ENCODE peak calls at places on chromosomes 16 and 17, in four cellular contexts. L, O, H and T are unnamed samples.

GRCh38 chr16:66927918-66928649 is 2.7 kb upstream of the RRAD start:
- DNase-seq in L (no peak), O (no peak), H (no peak), T (no peak)

GRCh38 chr16:53960954-53961616 is 257.1 kb downstream of the FTO start:
- DNase-seq in L (no peak), O (no peak), H (no peak), T (no peak)

GRCh38 chr16:9112166-9112843 is 20.9 kb downstream of the HAPSTR1 start:
- DNase-seq in L (no peak), O (no peak), H (peak), T (peak)

GRCh38 chr17:4806770-4807533 is at the start of gene PLD2:
- DNase-seq in L (no peak), O (peak), H (peak), T (peak)

GRCh38 chr16:51540259-51540658 is 389.2 kb upstream of the SALL1 start:
- DNase-seq in L (no peak), O (no peak), H (no peak), T (no peak)

GRCh38 chr16:55922662-55923061 is 47.5 kb upstream of the CES5A start:
- DNase-seq in L (no peak), O (no peak), H (no peak), T (no peak)

GRCh38 chr16:88442811-88443576 is 10.1 kb upstream of the ZFPM1 start:
- DNase-seq in L (no peak), O (peak), H (peak), T (peak)

GRCh38 chr16:55710466-55710865 is 54.7 kb downstream of the SLC6A2 start:
- DNase-seq in L (no peak), O (no peak), H (no peak), T (no peak)

GRCh38 chr17:13425390-13425789 is 176.3 kb downstream of the HS3ST3A1 start:
- DNase-seq in L (no peak), O (no peak), H (no peak), T (no peak)

GRCh38 chr16:31016018-31016417 is 5.6 kb upstream of the STX1B start:
- DNase-seq in L (no peak), O (no peak), H (peak), T (no peak)

GRCh38 chr16:70644763-70645597 is 1.4 kb upstream of the IL34 start:
- DNase-seq in L (no peak), O (no peak), H (no peak), T (no peak)

GRCh38 chr16:71945616-71946015 is 50.3 kb downstream of the IST1 start:
- DNase-seq in L (no peak), O (peak), H (no peak), T (no peak)

GRCh38 chr17:44807817-44808155 is 22.3 kb downstream of the GJC1 start:
- DNase-seq in L (no peak), O (no peak), H (no peak), T (no peak)

GRCh38 chr17:9924735-9925191 is 19.7 kb upstream of the RCVRN start:
- DNase-seq in L (no peak), O (peak), H (peak), T (peak)

GRCh38 chr17:65190467-65191095 is 53.4 kb downstream of the RGS9 start:
- DNase-seq in L (no peak), O (no peak), H (no peak), T (no peak)

GRCh38 chr17:49915670-49916069 is 53.3 kb upstream of the DLX4 start:
- DNase-seq in L (no peak), O (no peak), H (no peak), T (no peak)

GRCh38 chr17:18315498-18316360 is 636 bp downstream of the SMCR8 start:
- DNase-seq in L (no peak), O (no peak), H (no peak), T (no peak)

GRCh38 chr16:50284131-50284911 is 18.0 kb downstream of the ADCY7 start:
- DNase-seq in L (no peak), O (no peak), H (peak), T (no peak)

GRCh38 chr17:76382803-76383644 is 1.4 kb upstream of the SPHK1 start:
- DNase-seq in L (no peak), O (peak), H (peak), T (peak)

GRCh38 chr17:74738051-74738996 is 1.3 kb downstream of the RAB37 start:
- DNase-seq in L (no peak), O (no peak), H (peak), T (no peak)

GRCh38 chr17:72022328-72022727 is 98.5 kb upstream of the SOX9 start:
- DNase-seq in L (no peak), O (no peak), H (no peak), T (no peak)

GRCh38 chr17:38443356-38444026 is 15.2 kb downstream of the ARHGAP23 start:
- DNase-seq in L (no peak), O (no peak), H (no peak), T (no peak)

GRCh38 chr16:84262939-84263338 is 23.1 kb upstream of the KCNG4 start:
- DNase-seq in L (no peak), O (no peak), H (no peak), T (no peak)

GRCh38 chr16:84267380-84267779 is 27.3 kb upstream of the WFDC1 start:
- DNase-seq in L (no peak), O (no peak), H (no peak), T (no peak)

GRCh38 chr16:84268231-84268630 is 26.4 kb upstream of the WFDC1 start:
- DNase-seq in L (no peak), O (no peak), H (no peak), T (no peak)

GRCh38 chr16:84268661-84269060 is 26.0 kb upstream of the WFDC1 start:
- DNase-seq in L (no peak), O (no peak), H (no peak), T (no peak)

GRCh38 chr16:84266451-84266850 is 26.6 kb upstream of the KCNG4 start:
- DNase-seq in L (no peak), O (peak), H (peak), T (peak)
- TF ChIP-seq MAFK in L (no peak), O (no peak), H (no peak), T (no peak)

DNA sequence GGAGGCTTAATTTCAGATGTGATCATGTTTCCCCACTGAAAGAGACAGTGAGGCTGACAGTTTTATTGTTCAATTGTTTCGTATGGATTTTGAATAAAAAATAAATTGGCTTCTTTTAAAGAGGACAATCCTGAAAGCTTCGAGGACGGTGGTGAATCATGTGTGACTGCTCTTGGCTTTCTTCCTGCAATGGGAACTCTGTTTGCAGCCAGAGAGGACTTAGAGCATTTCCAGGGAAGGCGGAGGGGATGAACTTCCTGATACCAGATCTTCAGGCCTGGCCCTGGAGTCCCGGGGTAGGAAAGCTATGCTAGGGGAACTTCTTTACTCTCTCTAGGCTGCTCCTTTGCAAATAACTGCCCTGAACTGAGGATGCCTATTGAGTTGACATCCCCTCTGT is 72.7 kb upstream of the C16orf82 start:
- DNase-seq in L (no peak), O (no peak), H (no peak), T (no peak)
- TF ChIP-seq USF2 in L (no peak), O (no peak), H (no peak), T (no peak)

DNA sequence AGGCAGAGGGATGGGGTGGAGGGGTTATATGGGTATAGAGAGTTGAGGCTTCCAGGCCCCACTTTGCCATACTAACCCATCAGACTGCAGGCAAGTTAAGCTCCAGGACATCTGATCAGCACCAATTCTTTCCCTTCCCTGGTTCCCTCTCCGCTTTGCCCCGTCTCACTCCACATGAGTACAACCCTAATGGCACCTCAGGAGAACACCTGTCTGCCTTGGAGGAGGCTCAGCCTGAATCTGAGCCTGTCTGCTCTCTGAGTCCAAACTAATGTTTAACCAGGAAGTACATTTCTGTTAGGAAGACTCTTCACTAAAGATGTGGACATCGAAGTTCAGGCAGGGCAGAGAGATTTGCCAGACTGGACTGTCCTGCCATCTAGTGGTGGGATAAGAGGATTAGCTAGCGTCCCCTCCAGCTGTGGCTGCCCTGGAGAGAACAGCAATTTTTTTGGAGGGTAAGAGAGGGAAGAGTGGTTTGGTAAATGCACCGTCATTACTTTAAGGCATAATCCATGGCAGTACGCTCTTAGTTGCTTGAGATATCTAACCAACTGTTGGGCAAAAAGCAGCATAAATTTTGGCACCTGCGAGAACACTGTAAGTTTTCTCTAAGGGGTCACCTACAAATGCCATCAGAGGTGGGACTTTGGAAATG is 29.2 kb upstream of the LRRC75A start:
- DNase-seq in L (peak), O (peak), H (peak), T (peak)
- TF ChIP-seq RNF2 in L (no peak), O (no peak), H (no peak), T (no peak)

GRCh38 chr17:63550816-63551639 is 751 bp downstream of the DCAF7 start:
- DNase-seq in L (no peak), O (peak), H (peak), T (peak)
- TF ChIP-seq MAFK in L (no peak), O (no peak), H (no peak), T (no peak)

GRCh38 chr17:3551189-3551588 is 6.4 kb downstream of the TRPV3 start:
- DNase-seq in L (no peak), O (peak), H (no peak), T (no peak)

GRCh38 chr17:3553419-3554401 is 3.9 kb downstream of the TRPV3 start:
- DNase-seq in L (no peak), O (no peak), H (no peak), T (no peak)

GRCh38 chr17:3554440-3554839 is 3.2 kb downstream of the TRPV3 start:
- DNase-seq in L (no peak), O (no peak), H (no peak), T (no peak)

GRCh38 chr17:3555189-3555796 is 2.3 kb downstream of the TRPV3 start:
- DNase-seq in L (no peak), O (no peak), H (no peak), T (no peak)

DNA sequence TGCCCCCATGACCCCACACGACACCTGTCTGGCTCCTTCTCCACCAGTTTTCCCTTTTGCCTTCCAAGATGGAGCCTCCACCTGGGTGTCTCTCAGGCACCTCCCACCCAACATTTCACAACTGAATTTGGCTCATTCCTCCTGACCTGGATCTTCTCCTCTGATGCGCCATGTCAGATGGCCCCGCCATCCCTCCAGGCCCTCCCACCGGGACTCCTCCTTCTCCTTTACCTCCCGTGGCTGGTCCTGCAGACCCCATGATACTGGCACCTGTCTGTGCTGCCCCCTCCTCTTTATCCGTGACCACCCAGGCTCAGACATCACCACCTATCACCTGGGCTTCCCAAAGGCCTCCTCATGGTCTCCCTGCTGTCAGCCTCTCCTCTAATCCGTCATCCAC is 4.7 kb downstream of the TRPV3 start:
- DNase-seq in L (no peak), O (no peak), H (no peak), T (no peak)
- TF ChIP-seq USF2 in L (no peak), O (no peak), H (no peak), T (no peak)